ENCODE peak calls at places on chromosome 10, in five cellular contexts. G, H, I, T and L are unnamed samples. For H3K9me3, the result is how much of the 10 kb centered on the place peaks cover.

GRCh38 chr10:117673611-117674010 is 131.1 kb downstream of the EMX2 start:
- DNase-seq in I (no peak), T (peak), G (no peak), H (no peak), L (no peak)

GRCh38 chr10:96292971-96293909 is 11.0 kb upstream of the DNTT start:
- DNase-seq in H (peak), T (peak), G (peak), I (peak), L (peak)

GRCh38 chr10:4144802-4145201 is 359.8 kb upstream of the KLF6 start:
- DNase-seq in H (no peak), T (peak), I (no peak), G (no peak), L (no peak)

GRCh38 chr10:97075961-97076525 is 109.7 kb downstream of the SLIT1 start:
- DNase-seq in T (no peak), G (no peak), I (peak), H (no peak), L (no peak)

GRCh38 chr10:35910234-35910633 is 268.1 kb upstream of the FZD8 start:
- DNase-seq in I (no peak), H (no peak), T (peak), G (no peak), L (no peak)

GRCh38 chr10:110511734-110512449 is 14.2 kb downstream of the DUSP5 start:
- DNase-seq in I (no peak), T (peak), G (no peak), H (no peak), L (no peak)

GRCh38 chr10:44293842-44294241 is 91.1 kb downstream of the CXCL12 start:
- DNase-seq in G (no peak), H (no peak), T (no peak), I (no peak), L (no peak)

GRCh38 chr10:92240289-92241157 is 50.4 kb downstream of the CPEB3 start:
- DNase-seq in I (peak), G (peak), T (peak), H (peak), L (peak)

GRCh38 chr10:43251664-43252165 is 15.2 kb downstream of the RASGEF1A start:
- DNase-seq in G (no peak), T (no peak), I (peak), H (no peak), L (no peak)

GRCh38 chr10:72334832-72335393 is 19.8 kb downstream of the DNAJB12 start:
- DNase-seq in G (no peak), T (no peak), I (peak), H (no peak), L (peak)

GRCh38 chr10:123527122-123527521 is 139.0 kb upstream of the GPR26 start:
- DNase-seq in I (no peak), G (no peak), T (no peak), H (no peak), L (no peak)
- H3K9me3 ChIP-seq in I (under half), G (under half), T (under half), H (under half), L (under half)

GRCh38 chr10:34585422-34586115 is 229.5 kb downstream of the PARD3 start:
- DNase-seq in H (no peak), G (no peak), T (no peak), I (no peak), L (no peak)

GRCh38 chr10:34580643-34581042 is 234.5 kb downstream of the PARD3 start:
- DNase-seq in I (no peak), H (no peak), T (peak), G (no peak), L (no peak)

GRCh38 chr10:34587002-34587740 is 227.9 kb downstream of the PARD3 start:
- DNase-seq in H (no peak), T (peak), G (no peak), I (no peak), L (no peak)

GRCh38 chr10:34581871-34582532 is 233.1 kb downstream of the PARD3 start:
- DNase-seq in G (no peak), T (peak), I (no peak), H (no peak), L (no peak)

DNA sequence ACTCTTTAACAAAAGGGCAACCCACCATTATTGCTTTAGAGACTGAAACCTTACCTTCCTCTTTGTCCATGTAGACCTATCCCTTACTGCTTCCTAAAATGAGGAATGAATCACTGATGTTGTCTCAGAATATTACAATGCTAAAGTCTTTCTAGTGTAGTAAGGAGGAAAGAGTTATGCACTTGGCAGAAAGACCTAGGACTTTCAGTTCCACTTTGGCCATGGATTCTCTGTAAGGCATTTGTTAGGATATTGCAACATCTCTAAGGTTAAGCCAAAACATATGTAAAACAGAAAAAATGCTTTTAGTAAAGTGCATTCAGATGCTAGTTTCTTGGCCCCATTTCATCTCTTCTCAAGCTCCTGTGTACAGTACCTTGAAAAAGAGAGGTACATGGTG is 230.9 kb downstream of the PARD3 start:
- DNase-seq in I (no peak), T (peak), H (no peak), G (no peak), L (no peak)
- H3K4me2 ChIP-seq in I (no peak), T (peak), H (no peak), G (no peak), L (no peak)

GRCh38 chr10:33331020-33331557 is 3.4 kb downstream of the NRP1 start:
- DNase-seq in H (no peak), T (peak), I (no peak), G (no peak), L (no peak)

GRCh38 chr10:33332183-33333031 is 2.1 kb downstream of the NRP1 start:
- DNase-seq in T (peak), G (no peak), I (no peak), H (no peak), L (no peak)

GRCh38 chr10:33329178-33329577 is 5.3 kb downstream of the NRP1 start:
- DNase-seq in I (no peak), G (no peak), H (no peak), T (no peak), L (no peak)

GRCh38 chr10:33328253-33328652 is 6.2 kb downstream of the NRP1 start:
- DNase-seq in G (no peak), T (no peak), I (no peak), H (no peak), L (no peak)

DNA sequence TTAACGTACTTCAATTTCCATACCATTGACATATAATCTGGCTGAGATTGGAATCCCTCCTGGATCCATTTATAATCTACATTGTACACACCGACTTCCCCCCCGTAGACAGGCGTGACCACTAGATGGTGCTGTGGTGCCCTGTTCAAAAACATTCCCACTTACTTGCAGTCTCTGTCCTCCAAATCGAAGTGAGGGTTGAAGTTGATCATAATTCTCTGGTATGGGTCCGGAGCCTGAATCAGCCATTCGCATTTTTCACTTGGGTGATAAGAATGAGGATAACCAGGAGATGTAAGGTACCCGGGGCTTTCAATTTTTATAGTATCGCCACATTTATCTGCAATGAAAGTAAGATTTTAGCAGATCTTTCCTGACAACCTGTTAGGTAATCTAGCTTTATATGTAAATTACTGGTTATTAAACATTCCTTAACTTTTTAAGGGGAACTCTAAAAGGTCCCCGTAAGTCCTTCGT is 3.9 kb downstream of the NRP1 start:
- DNase-seq in G (peak), T (peak), I (peak), H (peak), L (peak)
- H3K4me3 ChIP-seq in G (peak), T (peak), I (peak), H (no peak), L (no peak)

DNA sequence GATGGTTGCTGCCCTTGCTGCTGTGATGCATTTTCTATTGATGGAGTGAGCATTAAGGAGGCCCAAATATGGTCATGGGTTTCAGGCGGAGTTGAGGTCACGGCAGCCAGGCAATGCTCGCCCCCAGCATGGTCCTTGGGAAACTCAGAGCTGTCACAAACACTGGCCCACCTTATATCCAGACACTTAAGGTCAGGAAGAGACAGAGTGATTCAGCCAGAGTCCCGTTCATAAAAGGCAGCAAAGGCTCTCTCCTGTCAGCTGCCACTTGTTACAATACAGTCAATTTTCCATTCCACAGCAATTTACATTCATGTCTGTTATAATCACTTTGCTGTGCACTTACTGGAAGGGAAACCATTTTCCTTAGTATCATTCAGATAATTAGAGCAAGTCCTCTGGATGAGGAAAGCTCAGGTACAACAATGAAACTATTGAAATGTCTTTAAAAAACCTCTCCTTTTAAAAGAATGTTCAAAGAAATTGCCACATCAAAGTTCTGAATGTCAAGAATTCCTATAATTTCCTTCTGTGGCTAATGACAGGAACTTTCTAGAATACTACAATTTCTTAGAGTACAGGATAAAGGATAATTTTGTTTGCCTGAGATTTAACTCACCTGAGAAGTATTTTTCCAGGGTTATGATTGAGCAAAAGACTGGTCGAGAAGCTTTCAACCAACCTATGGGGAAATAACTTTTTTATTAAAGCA is 14.8 kb upstream of the ANKRD1 start:
- DNase-seq in I (no peak), G (no peak), H (no peak), T (no peak), L (peak)
- H3K9me3 ChIP-seq in I (under half), G (under half), H (under half), T (under half), L (under half)

GRCh38 chr10:99235872-99236626 is 397 bp upstream of the HPSE2 start:
- DNase-seq in H (no peak), T (peak), G (peak), I (peak), L (no peak)
- H3K4me2 ChIP-seq in H (no peak), T (no peak), G (peak), I (no peak), L (no peak)

DNA sequence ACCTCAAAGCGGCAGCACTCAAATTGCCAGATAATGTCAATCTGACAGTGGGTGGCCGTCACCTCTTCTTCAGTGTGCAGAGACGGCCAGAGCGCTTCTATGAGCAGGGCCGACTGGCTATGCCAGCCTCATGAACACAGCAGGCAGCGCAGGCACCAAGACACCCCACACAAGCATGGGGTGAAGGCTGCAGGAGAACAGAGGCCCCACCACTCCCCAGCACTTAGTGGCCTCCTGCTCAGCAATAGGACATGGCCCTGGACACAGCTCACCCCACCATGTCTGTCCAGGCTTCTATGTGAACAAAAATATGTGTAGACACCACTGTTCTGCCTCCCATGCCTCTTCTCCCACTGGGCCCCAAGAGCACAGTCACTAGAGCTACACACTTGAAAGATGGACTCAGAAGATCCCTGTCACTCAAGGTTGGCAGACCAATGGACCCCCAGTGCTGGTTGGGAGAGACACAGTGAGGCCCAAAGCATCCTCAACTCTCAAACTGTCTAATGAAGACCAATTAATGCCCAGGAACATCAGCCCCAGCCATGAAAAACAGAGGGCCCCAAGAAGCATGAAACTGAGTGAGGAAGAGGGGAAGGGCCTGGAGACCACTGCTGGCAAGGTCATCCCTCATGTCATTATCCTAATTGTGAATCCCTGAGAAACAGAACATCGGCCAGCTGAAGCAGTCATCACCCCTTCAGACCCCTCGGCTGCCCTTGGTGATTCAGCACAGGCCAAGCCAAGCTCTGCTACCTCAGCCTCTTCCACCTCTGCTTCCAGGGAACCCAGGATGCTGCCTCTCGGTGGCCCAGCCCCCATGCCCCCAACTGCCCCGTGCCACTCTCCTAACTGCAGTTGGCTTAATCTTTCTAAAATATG is 77.7 kb downstream of the GRID1 start:
- DNase-seq in T (no peak), I (peak), H (no peak), G (no peak), L (no peak)
- H3K4me3 ChIP-seq in T (no peak), I (no peak), H (no peak), G (no peak), L (no peak)

DNA sequence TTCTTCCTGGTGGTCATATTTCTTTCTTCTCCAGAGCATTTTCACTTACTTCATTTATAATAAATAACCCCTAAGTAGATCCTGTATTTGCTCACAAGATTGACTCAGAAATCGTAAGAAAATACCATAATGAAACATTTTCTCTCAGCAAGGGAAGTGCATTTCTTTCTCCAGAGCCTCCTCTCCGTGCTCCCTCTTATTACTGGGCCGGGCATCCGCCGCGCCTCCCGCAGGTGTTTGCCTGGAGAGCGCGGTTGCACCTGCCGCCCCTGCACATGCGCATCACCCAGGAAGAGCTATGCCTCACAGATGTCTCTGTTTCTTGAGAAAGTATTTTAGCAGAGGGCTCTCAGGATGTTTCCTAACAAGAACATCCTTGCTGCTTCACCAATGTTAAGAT is 509.2 kb downstream of the TCERG1L start:
- DNase-seq in T (no peak), I (no peak), G (no peak), H (no peak), L (no peak)
- H3K9me3 ChIP-seq in T (under half), I (under half), G (under half), H (under half), L (under half)

DNA sequence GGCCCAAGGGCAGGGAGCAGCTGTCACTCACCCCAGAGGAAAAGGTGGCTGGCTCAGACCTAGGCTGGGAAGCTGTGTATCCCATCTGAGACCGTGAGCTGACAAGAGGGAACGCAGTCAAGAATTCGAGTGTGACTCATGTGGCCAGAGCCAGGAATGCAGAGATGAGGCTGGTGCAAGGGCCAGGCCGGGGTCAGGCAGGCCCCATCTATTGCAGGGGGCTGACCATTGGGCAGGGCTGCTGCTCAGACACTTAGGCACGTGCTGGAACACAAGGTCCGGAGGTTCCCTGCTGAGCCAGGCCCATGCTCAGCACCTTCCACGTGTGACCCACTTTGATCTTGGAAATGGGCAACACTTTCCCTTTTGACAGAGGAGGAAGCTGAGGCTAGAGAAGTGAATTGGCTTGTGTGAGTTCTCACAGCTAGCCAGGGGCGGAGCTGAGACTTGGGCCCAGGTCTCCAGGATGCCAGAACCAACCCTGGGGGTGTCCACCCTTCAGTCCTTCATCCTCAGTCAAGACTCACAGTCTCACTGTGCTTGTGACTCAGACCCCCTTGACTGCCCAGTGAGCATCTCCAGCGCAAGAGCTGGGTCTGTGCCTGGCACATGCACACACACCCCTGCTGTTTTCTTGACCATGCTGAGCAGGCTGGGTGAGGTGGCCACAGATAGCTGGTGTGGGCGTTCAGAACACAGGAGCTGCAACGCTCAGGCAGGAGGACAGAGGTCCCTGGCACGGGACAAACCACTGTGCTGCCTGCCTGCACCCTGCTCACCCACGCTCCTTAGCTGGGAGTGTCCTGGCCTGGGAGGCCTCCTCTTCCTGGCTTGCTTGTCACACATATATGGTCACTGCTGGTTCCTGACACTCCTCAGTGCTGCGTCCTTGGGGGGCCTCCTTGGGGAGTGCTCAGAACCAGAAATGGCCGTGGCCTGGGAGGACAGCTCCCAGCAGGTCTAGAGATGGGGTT is 47.6 kb upstream of the PPIF start:
- DNase-seq in G (no peak), T (peak), I (no peak), H (no peak), L (no peak)
- H3K4me2 ChIP-seq in G (no peak), T (peak), I (peak), H (no peak), L (no peak)

GRCh38 chr10:88107698-88108097 is 244.3 kb downstream of the PTEN start:
- DNase-seq in G (no peak), I (no peak), H (no peak), T (no peak), L (no peak)
- H3K4me3 ChIP-seq in G (no peak), I (no peak), H (no peak), T (no peak), L (no peak)

DNA sequence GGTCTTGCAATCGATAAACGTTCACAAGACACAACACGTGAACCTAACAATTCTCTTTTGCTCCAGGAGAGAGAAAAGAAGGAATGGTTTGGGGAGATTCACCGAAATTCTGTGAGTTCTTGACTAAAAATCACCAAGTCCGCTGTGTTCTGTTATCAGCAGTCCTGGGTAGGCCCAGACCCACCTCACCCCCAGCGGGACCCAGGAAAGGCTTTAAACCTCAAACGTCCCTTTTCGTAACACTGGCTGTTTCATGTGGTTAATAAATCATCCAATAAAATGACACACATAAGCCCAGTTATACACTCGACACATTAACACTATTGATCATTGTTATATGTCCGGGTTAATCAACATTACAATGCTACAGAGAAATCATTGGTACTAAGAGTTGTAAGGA is 25.2 kb downstream of the DIP2C start:
- DNase-seq in T (no peak), G (no peak), I (no peak), H (no peak), L (no peak)
- H3K9me3 ChIP-seq in T (under half), G (under half), I (under half), H (under half), L (under half)